ENCODE peak calls at places on chromosomes 7 and 10, in six cellular contexts. K is Panc1; H is CD4-positive, alpha-beta memory T cell; R is PC-3; O is mesendoderm; M is hepatocyte. Z is an unnamed sample. For H3K4me1, the result is how much of the 10 kb centered on the place peaks cover.

GRCh38 chr10:77915299-77916105 is 11.1 kb downstream of the DLG5 start:
- DNase-seq in K (no peak), H (no peak), R (no peak), O (no peak), M (no peak), Z (no peak)

GRCh38 chr7:131845573-131846337 is 289.3 kb upstream of the PODXL start:
- DNase-seq in K (no peak), H (no peak), R (no peak), O (no peak), M (no peak), Z (no peak)

GRCh38 chr7:5557920-5558401 is 134.3 kb upstream of the TNRC18 start:
- DNase-seq in K (no peak), H (no peak), R (no peak), O (no peak), M (peak), Z (no peak)

GRCh38 chr7:836429-836828 is 4.2 kb downstream of the SUN1 start:
- DNase-seq in K (no peak), H (no peak), R (no peak), O (peak), M (peak), Z (no peak)

GRCh38 chr10:5494611-5495010 is 4.8 kb downstream of the CALML5 start:
- DNase-seq in K (no peak), H (no peak), R (no peak), O (no peak), M (no peak), Z (no peak)

GRCh38 chr10:96690755-96691730 is 29.3 kb downstream of the PIK3AP1 start:
- DNase-seq in K (no peak), H (no peak), R (no peak), O (no peak), M (no peak), Z (no peak)

GRCh38 chr7:30596043-30596641 is 1.5 kb downstream of the GARS1 start:
- DNase-seq in K (peak), H (no peak), R (peak), O (peak), M (peak), Z (no peak)

GRCh38 chr10:89275383-89275782 is 23.8 kb upstream of the LIPA start:
- DNase-seq in K (no peak), H (no peak), R (peak), O (no peak), M (no peak), Z (no peak)

GRCh38 chr10:116112232-116113231 is 160.5 kb downstream of the GFRA1 start:
- DNase-seq in K (no peak), H (no peak), R (no peak), O (no peak), M (no peak), Z (no peak)

GRCh38 chr7:54985405-54986360 is 33.1 kb upstream of the EGFR start:
- DNase-seq in K (peak), H (no peak), R (peak), O (no peak), M (peak), Z (no peak)

GRCh38 chr7:75966209-75966961 is 28.0 kb downstream of the TMEM120A start:
- DNase-seq in K (no peak), H (no peak), R (no peak), O (no peak), M (peak), Z (no peak)

GRCh38 chr7:130486114-130486962 is 5.5 kb upstream of the MEST start:
- DNase-seq in K (peak), H (peak), R (peak), O (peak), M (peak), Z (peak)

GRCh38 chr7:2560175-2560695 is 1.5 kb downstream of the IQCE start:
- DNase-seq in K (no peak), H (no peak), R (peak), O (no peak), M (no peak), Z (no peak)

GRCh38 chr7:45073031-45073842 is 15.5 kb downstream of the NACAD start:
- DNase-seq in K (no peak), H (no peak), R (no peak), O (peak), M (no peak), Z (no peak)

GRCh38 chr10:12638103-12638502 is 288.8 kb downstream of the CAMK1D start:
- DNase-seq in K (no peak), H (no peak), R (no peak), O (peak), M (peak), Z (no peak)

GRCh38 chr7:127650842-127651555 is 995 bp upstream of the SND1 start:
- DNase-seq in K (no peak), H (peak), R (no peak), O (peak), M (no peak), Z (no peak)

GRCh38 chr7:85750454-85750949 is 563.6 kb upstream of the SEMA3D start:
- DNase-seq in K (peak), H (no peak), R (peak), O (peak), M (peak), Z (no peak)

GRCh38 chr10:110868981-110869380 is 2.7 kb upstream of the PDCD4 start:
- DNase-seq in K (no peak), H (peak), R (no peak), O (no peak), M (no peak), Z (peak)

GRCh38 chr7:46198691-46199090 is 277.6 kb upstream of the IGFBP3 start:
- DNase-seq in K (no peak), H (no peak), R (no peak), O (no peak), M (no peak), Z (no peak)

GRCh38 chr10:49207936-49208482 is 19.8 kb upstream of the TMEM273 start:
- DNase-seq in K (no peak), H (no peak), R (no peak), O (no peak), M (no peak), Z (no peak)

GRCh38 chr10:49208996-49209395 is 20.8 kb upstream of the TMEM273 start:
- DNase-seq in K (no peak), H (no peak), R (no peak), O (no peak), M (no peak), Z (no peak)

GRCh38 chr10:49212783-49213182 is 24.6 kb upstream of the TMEM273 start:
- DNase-seq in K (no peak), H (no peak), R (no peak), O (no peak), M (no peak), Z (no peak)

GRCh38 chr10:49217645-49218044 is 29.5 kb upstream of the TMEM273 start:
- DNase-seq in K (no peak), H (no peak), R (no peak), O (no peak), M (no peak), Z (no peak)

GRCh38 chr10:49213211-49213610 is 25.0 kb upstream of the TMEM273 start:
- DNase-seq in K (no peak), H (no peak), R (no peak), O (no peak), M (no peak), Z (no peak)
- H3K4me1 ChIP-seq in K (under half), H (under half), R (under half), O (under half), M (under half), Z (under half)

DNA sequence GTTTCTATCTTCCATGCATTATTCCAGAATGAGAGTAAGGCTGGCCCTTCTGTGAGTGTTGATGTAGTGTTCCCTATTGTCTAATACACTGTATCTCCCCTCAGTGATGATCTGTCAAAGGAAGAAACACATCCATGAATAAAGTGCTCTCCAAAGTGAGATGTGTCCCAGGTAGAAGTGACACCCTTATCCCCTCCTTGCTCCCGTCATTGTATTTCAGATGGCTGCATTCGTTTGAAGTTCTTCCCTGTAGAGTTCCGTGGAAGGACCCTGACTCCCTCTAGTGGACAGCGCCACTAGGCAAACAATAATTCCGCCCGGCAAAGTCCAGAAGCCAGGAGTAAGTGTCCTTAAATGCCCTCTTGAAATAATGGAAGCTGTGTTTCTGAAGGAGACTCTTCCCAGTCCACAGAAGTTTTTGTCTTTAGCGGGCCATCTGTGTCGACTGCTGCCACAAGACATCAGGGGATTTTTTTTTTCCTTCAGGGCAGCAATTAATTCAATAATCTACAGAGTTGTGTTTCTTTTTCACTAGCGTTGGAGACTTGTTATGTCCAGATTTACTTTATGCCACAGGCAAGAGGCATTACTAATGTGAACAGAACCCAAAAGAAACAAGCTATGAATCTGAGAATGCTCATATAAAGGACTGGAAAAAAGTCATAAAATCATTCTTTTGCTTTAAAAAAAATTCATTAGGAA is 64.6 kb downstream of the THNSL1 start:
- DNase-seq in K (peak), H (no peak), R (peak), O (peak), M (peak), Z (peak)
- H3K4me1 ChIP-seq in K (under half), H (under half), R (under half), O (under half), M (under half), Z (under half)

GRCh38 chr7:158699341-158699740 is 5.3 kb downstream of the NCAPG2 start:
- DNase-seq in K (no peak), H (no peak), R (no peak), O (no peak), M (no peak), Z (no peak)

GRCh38 chr7:158698657-158699195 is 5.9 kb downstream of the NCAPG2 start:
- DNase-seq in K (no peak), H (no peak), R (no peak), O (no peak), M (no peak), Z (no peak)

GRCh38 chr7:158694650-158695049 is 10.0 kb downstream of the NCAPG2 start:
- DNase-seq in K (no peak), H (no peak), R (no peak), O (no peak), M (no peak), Z (no peak)

GRCh38 chr7:158695726-158696452 is 8.7 kb downstream of the NCAPG2 start:
- DNase-seq in K (no peak), H (peak), R (peak), O (peak), M (peak), Z (no peak)

GRCh38 chr7:158695056-158695455 is 9.5 kb downstream of the NCAPG2 start:
- DNase-seq in K (no peak), H (no peak), R (no peak), O (no peak), M (no peak), Z (no peak)
- H3K4me1 ChIP-seq in K (under half), H (under half), R (under half), O (under half), M (under half), Z (under half)

GRCh38 chr10:124224331-124225028 is 131.1 kb upstream of the CHST15 start:
- DNase-seq in K (no peak), H (no peak), R (peak), O (no peak), M (no peak), Z (no peak)

GRCh38 chr10:124223001-124223710 is 129.8 kb upstream of the CHST15 start:
- DNase-seq in K (no peak), H (no peak), R (no peak), O (no peak), M (no peak), Z (no peak)

GRCh38 chr10:124225029-124225467 is 131.7 kb upstream of the CHST15 start:
- DNase-seq in K (no peak), H (no peak), R (peak), O (no peak), M (no peak), Z (no peak)

GRCh38 chr10:124222298-124223000 is 129.1 kb upstream of the CHST15 start:
- DNase-seq in K (no peak), H (no peak), R (no peak), O (no peak), M (no peak), Z (no peak)

DNA sequence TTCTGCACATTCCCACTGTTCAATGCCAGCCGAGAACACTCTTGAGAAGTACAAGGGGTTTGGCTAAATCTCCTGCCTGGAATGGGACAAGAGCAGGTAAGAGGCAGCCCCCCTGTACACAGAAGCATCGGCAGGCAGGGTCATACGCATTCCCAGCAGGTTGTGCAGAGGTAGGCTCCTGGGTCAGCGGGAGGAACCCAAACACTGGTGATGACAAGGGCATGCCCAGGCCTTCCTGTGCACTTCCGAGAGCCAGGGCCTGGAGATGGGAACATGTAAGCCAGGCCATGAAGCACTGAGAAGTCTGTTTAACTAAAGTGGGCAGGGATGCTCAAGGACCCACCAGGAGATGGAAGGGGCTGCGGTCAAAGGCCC is 130.3 kb upstream of the CHST15 start:
- DNase-seq in K (no peak), H (no peak), R (no peak), O (no peak), M (no peak), Z (no peak)
- H3K4me1 ChIP-seq in K (under half), H (under half), R (under half), O (under half), M (under half), Z (under half)

DNA sequence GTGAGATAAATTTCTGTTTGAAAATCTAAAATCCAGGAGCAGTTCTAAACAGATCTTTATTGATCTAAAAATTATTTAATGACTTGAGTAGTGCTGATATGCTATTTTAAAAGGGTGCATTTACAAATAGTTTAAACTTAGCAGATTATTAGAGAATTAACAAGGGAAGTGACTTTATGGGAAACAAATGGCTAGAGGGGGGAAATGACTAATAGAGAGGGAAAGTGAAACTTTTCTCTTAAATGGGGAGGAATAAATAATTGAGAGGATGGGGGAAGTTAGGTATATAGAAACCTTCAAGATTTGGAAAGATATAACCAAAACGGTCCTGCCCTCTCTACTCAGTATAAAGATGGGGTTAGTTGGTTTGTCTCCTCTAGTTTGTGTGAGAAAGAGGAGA is 90.1 kb upstream of the ARMC3 start:
- DNase-seq in K (no peak), H (no peak), R (no peak), O (no peak), M (no peak), Z (no peak)
- H3K4me1 ChIP-seq in K (under half), H (under half), R (under half), O (under half), M (under half), Z (under half)

GRCh38 chr10:35827783-35828182 is 185.7 kb upstream of the FZD8 start:
- DNase-seq in K (no peak), H (no peak), R (no peak), O (no peak), M (no peak), Z (no peak)
- H3K4me1 ChIP-seq in K (under half), H (under half), R (under half), O (under half), M (under half), Z (under half)

GRCh38 chr10:606767-607544 is 82.5 kb downstream of the DIP2C start:
- DNase-seq in K (no peak), H (no peak), R (no peak), O (no peak), M (no peak), Z (no peak)

GRCh38 chr10:603745-604144 is 85.7 kb downstream of the DIP2C start:
- DNase-seq in K (no peak), H (no peak), R (no peak), O (no peak), M (no peak), Z (no peak)

GRCh38 chr10:605632-606325 is 83.7 kb downstream of the DIP2C start:
- DNase-seq in K (no peak), H (no peak), R (no peak), O (no peak), M (no peak), Z (no peak)

GRCh38 chr10:602391-603005 is 87.0 kb downstream of the DIP2C start:
- DNase-seq in K (no peak), H (no peak), R (no peak), O (no peak), M (no peak), Z (no peak)

DNA sequence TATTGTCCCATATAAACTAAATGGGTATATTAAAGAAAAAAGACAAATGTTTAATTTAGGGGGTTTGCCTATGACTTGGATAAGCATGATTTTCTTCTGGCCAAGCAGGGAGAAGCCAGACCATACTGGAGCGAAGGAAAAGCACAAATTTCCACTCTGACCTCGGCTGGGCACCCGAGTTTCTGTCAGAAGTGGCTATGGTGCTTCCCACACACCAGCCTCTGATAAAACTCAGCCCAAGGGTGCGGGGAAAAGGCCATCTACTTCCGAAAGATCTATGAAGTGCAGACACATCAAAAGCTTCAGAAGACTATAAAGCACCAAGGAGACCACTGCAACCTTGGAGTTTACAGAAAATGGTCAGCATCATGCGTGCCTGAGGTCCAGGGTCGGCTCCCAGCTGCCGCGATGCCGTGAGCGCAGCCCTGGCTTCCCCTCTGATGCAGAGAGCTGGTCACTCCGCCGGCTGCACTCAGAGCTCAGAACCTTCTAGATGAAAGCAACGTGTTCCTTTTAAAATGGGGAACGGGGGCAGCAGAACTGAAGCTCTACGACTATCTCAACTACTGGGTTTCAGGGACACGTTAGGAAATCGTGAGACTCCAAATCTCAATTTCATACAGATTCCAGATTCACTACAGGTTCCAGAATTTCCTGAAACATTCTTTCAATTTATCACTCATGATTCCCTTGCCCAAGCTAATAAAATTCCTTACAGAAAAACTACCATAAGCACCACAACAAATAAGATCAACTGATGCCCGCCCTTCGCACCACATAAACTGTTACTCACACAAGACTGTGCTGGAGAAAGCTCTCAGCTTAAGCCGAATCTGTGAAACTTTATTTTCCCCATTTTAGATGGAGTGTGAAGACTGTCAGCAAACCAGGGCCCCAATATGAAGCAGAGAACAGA is 84.5 kb downstream of the DIP2C start:
- DNase-seq in K (no peak), H (no peak), R (no peak), O (no peak), M (no peak), Z (no peak)
- H3K4me1 ChIP-seq in K (under half), H (under half), R (under half), O (under half), M (under half), Z (under half)

DNA sequence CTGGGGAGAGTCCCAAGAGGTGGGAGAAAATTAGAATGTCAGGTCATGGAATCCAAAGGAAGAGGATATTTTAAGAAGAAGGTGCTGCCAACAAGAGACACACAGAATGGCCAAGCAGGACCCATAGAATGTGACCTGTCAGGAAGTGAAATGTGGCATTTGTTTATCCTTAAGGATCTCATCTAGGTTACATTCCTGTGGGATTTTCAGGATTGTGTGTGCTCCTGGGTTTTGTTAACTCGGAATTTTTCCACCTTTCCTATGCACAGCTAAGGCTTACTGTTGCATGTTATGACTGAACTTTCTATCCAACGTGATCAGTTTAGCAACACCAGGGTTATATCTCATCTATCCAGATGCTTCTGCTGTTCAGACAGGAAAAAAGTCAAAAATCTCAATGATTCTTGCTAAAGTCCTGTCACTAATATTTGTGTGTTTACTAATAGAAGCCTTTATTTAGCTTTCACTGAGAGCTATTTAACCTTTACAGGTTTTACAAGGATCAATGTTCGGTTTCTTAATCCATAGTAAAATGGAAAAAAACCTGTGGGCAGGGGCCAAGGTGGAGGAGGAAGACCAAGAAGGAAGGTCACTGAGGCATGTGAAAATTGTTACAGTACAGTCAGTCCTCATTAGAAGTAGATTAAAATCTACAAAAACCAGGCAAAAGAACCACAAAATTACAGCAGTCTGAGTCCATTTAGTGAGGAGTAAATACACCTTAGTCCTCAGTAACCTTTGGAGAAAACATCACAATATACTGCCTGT is 437.8 kb upstream of the NPVF start:
- DNase-seq in K (no peak), H (no peak), R (no peak), O (peak), M (no peak), Z (no peak)
- H3K4me1 ChIP-seq in K (under half), H (under half), R (under half), O (under half), M (under half), Z (under half)